ENCODE peak calls at places on chromosomes 3 and 15, in seven cellular contexts. G, E, W, R, N, B and Z are unnamed samples.
A peak's percentile ranks its signal among the peaks of the same experiment; 100 is the strongest.

GRCh38 chr3:13301295-13301987 is 118.7 kb downstream of the NUP210 start:
- ATAC-seq in G (no peak), E (peak; percentile 70), W (no peak), R (peak; percentile 68), N (peak; percentile 59), B (peak; percentile 21), Z (no peak)

GRCh38 chr3:24401090-24401810 is 93.4 kb downstream of the THRB start:
- ATAC-seq in G (peak; percentile 68), E (no peak), W (no peak), R (no peak), N (peak; percentile 48), B (peak; percentile 57), Z (peak; percentile 48)

GRCh38 chr3:66761093-66761780 is 236.9 kb upstream of the KBTBD8 start:
- ATAC-seq in G (no peak), E (no peak), W (no peak), R (no peak), N (no peak), B (no peak), Z (no peak)

GRCh38 chr15:62052714-62053113 is 7.5 kb downstream of the VPS13C start:
- ATAC-seq in G (no peak), E (no peak), W (no peak), R (no peak), N (no peak), B (no peak), Z (no peak)

GRCh38 chr3:47283596-47284364 is 1.0 kb downstream of the KLHL18 start:
- ATAC-seq in G (no peak), E (no peak), W (no peak), R (peak; percentile 12), N (no peak), B (no peak), Z (no peak)

GRCh38 chr3:122295286-122295685 is 29.8 kb upstream of the CSTA start:
- ATAC-seq in G (no peak), E (peak; percentile 94), W (no peak), R (no peak), N (peak; percentile 22), B (no peak), Z (peak; percentile 61)

GRCh38 chr3:133127381-133127780 is 89.2 kb downstream of the TMEM108 start:
- ATAC-seq in G (no peak), E (no peak), W (no peak), R (no peak), N (no peak), B (no peak), Z (no peak)

GRCh38 chr3:159782724-159783421 is 205.8 kb upstream of the IL12A start:
- ATAC-seq in G (no peak), E (no peak), W (no peak), R (no peak), N (no peak), B (no peak), Z (no peak)

GRCh38 chr15:48298914-48299313 is 32.3 kb upstream of the DUT start:
- ATAC-seq in G (no peak), E (no peak), W (no peak), R (no peak), N (no peak), B (no peak), Z (no peak)

GRCh38 chr3:159904455-159904854 is 84.2 kb upstream of the IL12A start:
- ATAC-seq in G (no peak), E (no peak), W (no peak), R (no peak), N (no peak), B (no peak), Z (no peak)

GRCh38 chr3:66884659-66885058 is 113.4 kb upstream of the KBTBD8 start:
- ATAC-seq in G (no peak), E (no peak), W (no peak), R (no peak), N (no peak), B (no peak), Z (no peak)

GRCh38 chr15:91853501-91853967 is at the start of gene SLCO3A1:
- ATAC-seq in G (peak; percentile 54), E (peak; percentile 66), W (peak; percentile 40), R (peak; percentile 59), N (peak; percentile 38), B (peak; percentile 68), Z (peak; percentile 78)

GRCh38 chr15:91855241-91855640 is 1.7 kb downstream of the SLCO3A1 start:
- ATAC-seq in G (no peak), E (no peak), W (no peak), R (no peak), N (no peak), B (no peak), Z (no peak)

GRCh38 chr15:91855684-91856553 is 2.4 kb downstream of the SLCO3A1 start:
- ATAC-seq in G (no peak), E (peak; percentile 4), W (no peak), R (peak; percentile 23), N (no peak), B (no peak), Z (no peak)

GRCh38 chr15:91852741-91853500 is 587 bp upstream of the SLCO3A1 start:
- ATAC-seq in G (peak; percentile 90), E (peak; percentile 92), W (peak; percentile 59), R (peak; percentile 80), N (peak; percentile 91), B (peak; percentile 85), Z (peak; percentile 85)

DNA sequence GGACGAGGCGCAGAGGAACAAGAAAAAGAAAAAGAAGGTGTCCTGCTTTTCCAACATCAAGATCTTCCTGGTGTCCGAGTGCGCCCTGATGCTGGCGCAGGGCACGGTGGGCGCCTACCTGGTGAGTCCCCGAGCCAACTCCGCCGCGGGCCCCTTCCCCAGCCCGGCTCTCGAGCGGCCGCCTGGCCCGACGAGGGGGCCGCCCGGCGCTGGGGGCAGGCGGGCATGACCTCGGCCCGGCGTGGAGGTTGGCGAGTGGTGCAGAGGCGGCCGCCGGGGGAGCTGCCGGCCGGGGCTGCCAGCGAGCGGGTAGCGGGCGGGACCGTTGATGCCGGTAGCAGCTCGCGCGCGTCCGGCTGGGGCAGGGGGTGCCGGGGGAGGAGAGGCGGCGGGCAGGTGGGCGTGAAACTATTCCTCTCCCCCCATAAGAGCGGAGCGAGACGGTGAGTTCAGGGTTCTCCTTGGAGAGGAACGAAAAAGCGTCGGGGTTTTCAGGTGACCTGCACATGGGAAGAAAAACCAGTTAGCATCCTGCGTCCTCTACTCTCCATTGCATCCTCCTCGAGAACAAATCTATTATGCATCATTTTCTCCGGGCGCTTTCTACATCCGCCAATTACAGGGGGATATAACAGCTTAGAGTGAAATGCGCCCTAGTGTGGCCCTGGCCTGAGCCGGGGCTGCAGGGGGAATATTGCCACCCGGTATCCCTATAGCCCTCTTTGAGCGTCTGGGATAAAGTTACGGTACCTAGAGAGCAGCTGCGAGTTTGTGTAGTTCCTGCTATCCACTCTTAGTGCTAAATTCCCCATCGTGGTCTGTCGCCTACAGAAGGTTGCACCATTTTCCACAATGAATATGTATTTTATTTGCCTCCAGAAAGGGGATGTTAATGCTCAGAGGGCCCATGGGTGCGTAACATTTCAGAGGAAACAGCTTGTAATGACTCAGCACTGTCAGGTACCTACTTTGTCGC is 748 bp downstream of the SLCO3A1 start:
- ATAC-seq in G (peak; percentile 67), E (peak; percentile 50), W (no peak), R (peak; percentile 36), N (peak; percentile 34), B (peak; percentile 54), Z (peak; percentile 37)
- H3K27ac ChIP-seq in G (peak overlapping the region; percentile 98), E (peak overlapping the region; percentile 93), W (peak overlapping the region; percentile 82), R (no peak overlapping the region), N (peak overlapping the region; percentile 95), B (no peak overlapping the region), Z (peak overlapping the region; percentile 95)

GRCh38 chr3:10737785-10738184 is 78.2 kb upstream of the SLC6A11 start:
- ATAC-seq in G (no peak), E (no peak), W (no peak), R (no peak), N (no peak), B (no peak), Z (no peak)
- H3K36me3 ChIP-seq in G (no peaks in the 10 kb centered on the region), E (no peaks in the 10 kb centered on the region), W (no peaks in the 10 kb centered on the region), R (no peaks in the 10 kb centered on the region), N (no peaks in the 10 kb centered on the region), B (no peaks in the 10 kb centered on the region), Z (no peaks in the 10 kb centered on the region)

GRCh38 chr3:156211583-156211982 is 91.2 kb downstream of the KCNAB1 start:
- ATAC-seq in G (no peak), E (no peak), W (no peak), R (no peak), N (no peak), B (no peak), Z (no peak)
- H3K4me1 ChIP-seq in G (no peaks in the 10 kb centered on the region), E (no peaks in the 10 kb centered on the region), W (no peaks in the 10 kb centered on the region), R (no peaks in the 10 kb centered on the region), N (peaks cover 9% of the 10 kb centered on the region), B (no peaks in the 10 kb centered on the region), Z (no peaks in the 10 kb centered on the region)

GRCh38 chr3:120506076-120506827 is 55.5 kb upstream of the FSTL1 start:
- ATAC-seq in G (peak; percentile 58), E (peak; percentile 13), W (no peak), R (no peak), N (peak; percentile 18), B (peak; percentile 44), Z (peak; percentile 10)
- H3K27ac ChIP-seq in G (no peak overlapping the region), E (no peak overlapping the region), W (no peak overlapping the region), R (no peak overlapping the region), N (peak overlapping the region; percentile 18), B (no peak overlapping the region), Z (peak overlapping the region; percentile 51)

GRCh38 chr3:33505027-33505426 is 64.8 kb upstream of the UBP1 start:
- ATAC-seq in G (no peak), E (no peak), W (no peak), R (no peak), N (no peak), B (no peak), Z (no peak)
- H3K36me3 ChIP-seq in G (peaks cover 96% of the 10 kb centered on the region), E (peaks cover 31% of the 10 kb centered on the region), W (peaks cover 35% of the 10 kb centered on the region), R (no peaks in the 10 kb centered on the region), N (peaks cover 27% of the 10 kb centered on the region), B (no peaks in the 10 kb centered on the region), Z (peaks cover 95% of the 10 kb centered on the region)

GRCh38 chr15:90564109-90564508 is 34.4 kb downstream of the CRTC3 start:
- ATAC-seq in G (no peak), E (peak; percentile 29), W (peak; percentile 56), R (no peak), N (no peak), B (no peak), Z (no peak)

GRCh38 chr15:90562669-90563068 is 32.9 kb downstream of the CRTC3 start:
- ATAC-seq in G (no peak), E (no peak), W (no peak), R (no peak), N (no peak), B (no peak), Z (no peak)

GRCh38 chr15:90565866-90566265 is 36.1 kb downstream of the CRTC3 start:
- ATAC-seq in G (no peak), E (no peak), W (no peak), R (no peak), N (no peak), B (no peak), Z (no peak)

GRCh38 chr15:90561344-90562244 is 31.9 kb downstream of the CRTC3 start:
- ATAC-seq in G (no peak), E (peak; percentile 6), W (peak; percentile 53), R (no peak), N (no peak), B (no peak), Z (peak; percentile 26)

DNA sequence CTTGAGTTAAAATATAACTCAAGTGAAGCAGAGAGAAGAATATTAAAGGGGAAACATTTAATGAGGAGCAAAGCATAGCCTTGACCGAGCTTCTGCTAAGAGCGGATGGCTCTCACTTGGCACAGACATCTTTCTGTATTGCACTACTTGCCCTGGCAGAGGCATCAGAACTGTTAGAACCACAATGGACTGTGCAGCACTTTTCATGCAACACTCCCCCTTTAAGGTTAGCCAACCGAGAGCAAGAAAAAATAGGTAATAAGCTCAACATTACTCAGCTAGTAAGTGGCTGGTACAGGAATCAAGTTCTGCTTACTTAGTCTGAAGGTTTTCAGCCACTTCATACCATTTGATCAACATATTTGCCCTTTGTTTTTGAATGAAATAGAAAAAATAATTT is 33.7 kb downstream of the CRTC3 start:
- ATAC-seq in G (no peak), E (peak; percentile 6), W (no peak), R (no peak), N (no peak), B (no peak), Z (no peak)
- H3K4me1 ChIP-seq in G (peaks cover 30% of the 10 kb centered on the region), E (peaks cover 83% of the 10 kb centered on the region), W (peaks cover 79% of the 10 kb centered on the region), R (no peaks in the 10 kb centered on the region), N (peaks cover 86% of the 10 kb centered on the region), B (peaks cover 25% of the 10 kb centered on the region), Z (peaks cover 31% of the 10 kb centered on the region)